ENCODE peak calls at places on chromosome 2, in four cellular contexts. One of them, this sample, is unnamed.
A peak's percentile ranks its signal among the peaks of the same experiment; 100 is the strongest.

GRCh38 chr2:191311627-191312026 is 66.4 kb downstream of the MYO1B start:
- DNase-seq in activated CD4-positive, alpha-beta T cell treated with anti-CD3 and anti-CD28 coated beads for 1 hour: no peak
- DNase-seq in M059J: peak; percentile 82
- DNase-seq in cardiac septum: no peak
- DNase-seq in this sample: peak; percentile 83

GRCh38 chr2:16553222-16553621 is 112.4 kb downstream of the CYRIA start:
- DNase-seq in activated CD4-positive, alpha-beta T cell treated with anti-CD3 and anti-CD28 coated beads for 1 hour: no peak
- DNase-seq in M059J: peak; percentile 3
- DNase-seq in cardiac septum: no peak
- DNase-seq in this sample: no peak

GRCh38 chr2:109384308-109385271 is 229.2 kb downstream of the SEPTIN10 start:
- DNase-seq in activated CD4-positive, alpha-beta T cell treated with anti-CD3 and anti-CD28 coated beads for 1 hour: no peak
- DNase-seq in M059J: no peak
- DNase-seq in cardiac septum: peak; percentile 80
- DNase-seq in this sample: no peak

GRCh38 chr2:237278593-237278992 is 135.4 kb downstream of the COL6A3 start:
- DNase-seq in activated CD4-positive, alpha-beta T cell treated with anti-CD3 and anti-CD28 coated beads for 1 hour: no peak
- DNase-seq in M059J: peak; percentile 59
- DNase-seq in cardiac septum: no peak
- DNase-seq in this sample: peak; percentile 73

GRCh38 chr2:54396107-54396506 is 60.0 kb upstream of the SPTBN1 start:
- DNase-seq in activated CD4-positive, alpha-beta T cell treated with anti-CD3 and anti-CD28 coated beads for 1 hour: no peak
- DNase-seq in M059J: peak; percentile 21
- DNase-seq in cardiac septum: no peak
- DNase-seq in this sample: peak; percentile 75

GRCh38 chr2:56801214-56801613 is 617.4 kb downstream of the CCDC85A start:
- DNase-seq in activated CD4-positive, alpha-beta T cell treated with anti-CD3 and anti-CD28 coated beads for 1 hour: no peak
- DNase-seq in M059J: peak; percentile 40
- DNase-seq in cardiac septum: no peak
- DNase-seq in this sample: peak; percentile 13

GRCh38 chr2:172311921-172312345 is 115.5 kb upstream of the ITGA6 start:
- DNase-seq in activated CD4-positive, alpha-beta T cell treated with anti-CD3 and anti-CD28 coated beads for 1 hour: no peak
- DNase-seq in M059J: no peak
- DNase-seq in cardiac septum: no peak
- DNase-seq in this sample: no peak

GRCh38 chr2:74690571-74690970 is 36.5 kb downstream of the SEMA4F start:
- DNase-seq in activated CD4-positive, alpha-beta T cell treated with anti-CD3 and anti-CD28 coated beads for 1 hour: no peak
- DNase-seq in M059J: peak; percentile 67
- DNase-seq in cardiac septum: no peak
- DNase-seq in this sample: peak; percentile 71

GRCh38 chr2:216023055-216023648 is 9.8 kb upstream of the MREG start:
- DNase-seq in activated CD4-positive, alpha-beta T cell treated with anti-CD3 and anti-CD28 coated beads for 1 hour: no peak
- DNase-seq in M059J: peak; percentile 60
- DNase-seq in cardiac septum: no peak
- DNase-seq in this sample: peak; percentile 44

GRCh38 chr2:195824478-195824877 is 167.5 kb downstream of the SLC39A10 start:
- DNase-seq in activated CD4-positive, alpha-beta T cell treated with anti-CD3 and anti-CD28 coated beads for 1 hour: no peak
- DNase-seq in M059J: peak; percentile 46
- DNase-seq in cardiac septum: no peak
- DNase-seq in this sample: peak; percentile 23

GRCh38 chr2:193895226-193895625 is 1700.5 kb upstream of the TMEFF2 start:
- DNase-seq in activated CD4-positive, alpha-beta T cell treated with anti-CD3 and anti-CD28 coated beads for 1 hour: no peak
- DNase-seq in M059J: no peak
- DNase-seq in cardiac septum: no peak
- DNase-seq in this sample: no peak

GRCh38 chr2:152518656-152519580 is 183.9 kb downstream of the FMNL2 start:
- DNase-seq in activated CD4-positive, alpha-beta T cell treated with anti-CD3 and anti-CD28 coated beads for 1 hour: no peak
- DNase-seq in M059J: no peak
- DNase-seq in cardiac septum: no peak
- DNase-seq in this sample: no peak

GRCh38 chr2:239596792-239597191 is 196.0 kb upstream of the HDAC4 start:
- DNase-seq in activated CD4-positive, alpha-beta T cell treated with anti-CD3 and anti-CD28 coated beads for 1 hour: no peak
- DNase-seq in M059J: no peak
- DNase-seq in cardiac septum: no peak
- DNase-seq in this sample: no peak

GRCh38 chr2:178845565-178846457 is 38.6 kb upstream of the TTN start:
- DNase-seq in activated CD4-positive, alpha-beta T cell treated with anti-CD3 and anti-CD28 coated beads for 1 hour: no peak
- DNase-seq in M059J: peak; percentile 44
- DNase-seq in cardiac septum: no peak
- DNase-seq in this sample: peak; percentile 46

GRCh38 chr2:65313126-65313953 is 85.7 kb downstream of the ACTR2 start:
- DNase-seq in activated CD4-positive, alpha-beta T cell treated with anti-CD3 and anti-CD28 coated beads for 1 hour: no peak
- DNase-seq in M059J: no peak
- DNase-seq in cardiac septum: no peak
- DNase-seq in this sample: no peak

GRCh38 chr2:161954103-161954502 is 119.9 kb downstream of the DPP4 start:
- DNase-seq in activated CD4-positive, alpha-beta T cell treated with anti-CD3 and anti-CD28 coated beads for 1 hour: no peak
- DNase-seq in M059J: no peak
- DNase-seq in cardiac septum: no peak
- DNase-seq in this sample: no peak

GRCh38 chr2:237603718-237604362 is 13.3 kb upstream of the RAB17 start:
- DNase-seq in activated CD4-positive, alpha-beta T cell treated with anti-CD3 and anti-CD28 coated beads for 1 hour: peak; percentile 34
- DNase-seq in M059J: peak; percentile 86
- DNase-seq in cardiac septum: no peak
- DNase-seq in this sample: peak; percentile 69

GRCh38 chr2:68110102-68110501 is 47.3 kb upstream of the C1D start:
- DNase-seq in activated CD4-positive, alpha-beta T cell treated with anti-CD3 and anti-CD28 coated beads for 1 hour: no peak
- DNase-seq in M059J: peak; percentile 37
- DNase-seq in cardiac septum: no peak
- DNase-seq in this sample: no peak

This sample was measured in EL.